ENCODE peak calls at places on chromosomes 4 and X, in seven cellular contexts. M is psoas muscle, E is GM12865, Y is brain microvascular endothelial cell, V is BJ, C is AG09309, F is astrocyte of the spinal cord. W is an unnamed sample.

GRCh38 chr4:138736362-138736761 is 279.2 kb upstream of the NOCT start:
- DNase-seq in M (no peak), E (no peak), Y (no peak), V (peak), C (no peak), F (peak), W (no peak)

GRCh38 chr4:165874799-165875371 is 1.8 kb downstream of the TLL1 start:
- DNase-seq in M (peak), E (no peak), Y (no peak), V (no peak), C (no peak), F (peak), W (no peak)

GRCh38 chr4:187301923-187302322 is 578.3 kb upstream of the FAT1 start:
- DNase-seq in M (no peak), E (no peak), Y (no peak), V (no peak), C (no peak), F (no peak), W (no peak)

GRCh38 chr4:2745516-2745915 is 10.6 kb downstream of the TNIP2 start:
- DNase-seq in M (no peak), E (no peak), Y (no peak), V (no peak), C (no peak), F (no peak), W (no peak)

GRCh38 chrX:110699109-110699508 is 96.5 kb downstream of the CHRDL1 start:
- DNase-seq in M (no peak), E (no peak), Y (no peak), V (no peak), C (no peak), F (peak), W (no peak)

GRCh38 chrX:138710311-138710791 is 1.2 kb downstream of the FGF13 start:
- DNase-seq in M (no peak), E (no peak), Y (no peak), V (no peak), C (no peak), F (no peak), W (no peak)

GRCh38 chr4:52868138-52868537 is 6.0 kb downstream of the RASL11B start:
- DNase-seq in M (peak), E (no peak), Y (no peak), V (no peak), C (no peak), F (no peak), W (no peak)

GRCh38 chr4:160848901-160849735 is 1314.7 kb downstream of the FSTL5 start:
- DNase-seq in M (no peak), E (no peak), Y (peak), V (no peak), C (no peak), F (peak), W (no peak)

GRCh38 chr4:76570141-76570989 is 135.3 kb downstream of the SHROOM3 start:
- DNase-seq in M (no peak), E (peak), Y (peak), V (no peak), C (no peak), F (peak), W (no peak)

GRCh38 chr4:28001698-28002097 is 1141.1 kb downstream of the STIM2 start:
- DNase-seq in M (no peak), E (no peak), Y (no peak), V (no peak), C (no peak), F (no peak), W (no peak)

GRCh38 chr4:41683321-41683720 is 65.2 kb downstream of the PHOX2B start:
- DNase-seq in M (no peak), E (no peak), Y (no peak), V (peak), C (no peak), F (no peak), W (no peak)

GRCh38 chr4:129064717-129065116 is 28.6 kb downstream of the SCLT1 start:
- DNase-seq in M (no peak), E (no peak), Y (peak), V (peak), C (peak), F (peak), W (no peak)

GRCh38 chr4:152605641-152606304 is 69.9 kb upstream of the FBXW7 start:
- DNase-seq in M (no peak), E (no peak), Y (peak), V (peak), C (no peak), F (peak), W (no peak)

GRCh38 chr4:118839221-118839927 is 3.4 kb upstream of the SEC24D start:
- DNase-seq in M (no peak), E (no peak), Y (no peak), V (no peak), C (no peak), F (no peak), W (no peak)

DNA sequence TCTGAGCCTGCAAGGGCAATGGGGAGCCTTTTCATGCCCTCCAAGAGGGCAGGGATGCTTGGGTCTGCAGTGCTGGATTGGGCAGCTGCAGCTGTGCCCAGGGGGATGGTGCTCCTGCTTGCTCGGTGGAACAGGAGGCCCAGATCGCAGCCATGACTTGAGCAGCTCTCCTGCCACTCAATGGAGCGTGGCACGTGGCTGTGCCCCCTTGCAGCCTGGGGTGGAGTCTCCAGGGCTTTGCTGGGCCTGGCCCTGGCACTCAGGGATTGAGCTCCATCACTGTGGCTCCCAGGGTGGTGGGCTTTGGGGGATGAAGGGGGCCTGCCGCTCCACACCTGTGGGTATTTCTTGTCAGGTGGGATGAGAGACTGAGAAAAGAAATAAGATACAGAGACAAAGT is 53.4 kb upstream of the IBSP start:
- DNase-seq in M (no peak), E (no peak), Y (no peak), V (no peak), C (no peak), F (no peak), W (no peak)
- H3K4me3 ChIP-seq in M (no peak), E (no peak), Y (no peak), V (no peak), C (no peak), F (no peak), W (no peak)

GRCh38 chrX:47384502-47384901 is 14.1 kb downstream of the ZNF157 start:
- DNase-seq in M (no peak), E (peak), Y (peak), V (no peak), C (peak), F (peak), W (peak)
- H3K4me3 ChIP-seq in M (no peak), E (no peak), Y (no peak), V (no peak), C (no peak), F (no peak), W (no peak)

GRCh38 chr4:38574559-38575333 is 89.3 kb upstream of the KLF3 start:
- DNase-seq in M (peak), E (no peak), Y (no peak), V (no peak), C (no peak), F (no peak), W (no peak)
- H3K4me3 ChIP-seq in M (peak), E (no peak), Y (no peak), V (no peak), C (no peak), F (no peak), W (no peak)

DNA sequence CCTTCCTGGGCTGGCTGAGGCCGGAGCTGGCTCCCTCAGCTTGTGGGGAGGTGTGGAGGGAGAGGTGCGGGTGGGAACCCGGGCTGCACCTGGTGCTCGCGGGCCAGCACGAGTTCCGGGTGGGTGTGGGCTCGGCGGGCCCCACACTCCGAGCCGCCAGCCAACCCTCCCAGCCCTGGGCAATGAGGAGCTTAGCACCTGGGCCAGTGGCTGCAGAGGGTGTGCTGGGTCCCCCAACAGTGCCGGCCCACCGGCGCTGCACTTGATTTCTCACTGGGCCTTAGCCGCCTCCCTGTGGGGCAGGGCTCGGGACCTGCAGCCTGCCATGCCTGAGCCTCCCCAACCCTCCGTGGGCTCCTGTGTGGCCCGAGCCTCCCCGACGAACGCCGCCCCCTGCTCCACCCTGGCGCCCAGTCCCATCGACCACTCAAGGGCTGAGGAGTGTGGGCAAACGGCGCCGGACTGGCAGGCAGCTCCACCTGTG is 182.7 kb upstream of the PAQR3 start:
- DNase-seq in M (no peak), E (no peak), Y (no peak), V (no peak), C (no peak), F (no peak), W (no peak)
- H3K4me3 ChIP-seq in M (no peak), E (no peak), Y (no peak), V (no peak), C (no peak), F (no peak), W (no peak)

GRCh38 chr4:3766207-3766790 is at the start of gene ADRA2C:
- DNase-seq in M (peak), E (no peak), Y (no peak), V (no peak), C (no peak), F (no peak), W (no peak)
- H3K4me3 ChIP-seq in M (peak), E (no peak), Y (peak), V (peak), C (peak), F (no peak), W (no peak)

GRCh38 chr4:73197220-73197619 is 61.4 kb downstream of the ANKRD17 start:
- DNase-seq in M (no peak), E (no peak), Y (no peak), V (no peak), C (no peak), F (no peak), W (no peak)
- H3K4me3 ChIP-seq in M (no peak), E (no peak), Y (no peak), V (no peak), C (no peak), F (no peak), W (no peak)

DNA sequence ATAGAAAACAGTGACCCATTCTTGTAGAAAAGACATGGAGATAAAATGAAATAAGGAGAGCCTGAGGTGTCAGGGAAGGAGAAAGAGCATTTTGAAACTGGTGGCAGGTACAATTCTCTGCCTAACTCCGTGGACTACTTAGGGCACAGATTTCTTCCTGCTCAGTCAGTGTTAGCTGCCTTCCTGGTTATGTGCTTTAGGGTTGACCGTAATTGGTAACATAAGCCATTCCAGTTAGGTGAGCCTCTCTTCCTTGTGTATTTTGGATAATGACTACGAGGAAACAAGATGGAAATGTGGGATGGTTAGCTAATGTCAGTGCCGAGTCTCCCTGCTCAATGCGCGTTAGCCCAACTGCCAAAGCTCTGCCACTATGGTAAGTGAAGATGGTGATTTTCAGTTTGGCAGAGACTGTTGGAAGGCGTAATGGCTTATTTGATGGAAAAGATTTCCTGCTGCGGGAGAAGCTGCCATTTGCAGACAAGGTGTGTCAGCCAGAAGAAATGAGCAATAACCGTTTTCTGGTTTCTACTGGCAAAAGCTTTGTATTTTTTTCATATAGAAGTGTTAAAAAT is 174.1 kb downstream of the CBR4 start:
- DNase-seq in M (no peak), E (no peak), Y (no peak), V (no peak), C (no peak), F (no peak), W (no peak)
- H3K4me3 ChIP-seq in M (no peak), E (no peak), Y (no peak), V (no peak), C (no peak), F (no peak), W (no peak)

GRCh38 chrX:40272141-40272540 is 174.4 kb upstream of the BCOR start:
- DNase-seq in M (no peak), E (no peak), Y (no peak), V (no peak), C (no peak), F (no peak), W (no peak)
- H3K4me3 ChIP-seq in M (no peak), E (no peak), Y (no peak), V (no peak), C (no peak), F (no peak), W (no peak)

GRCh38 chr4:95417531-95417930 is 131.2 kb downstream of the UNC5C start:
- DNase-seq in M (no peak), E (no peak), Y (no peak), V (no peak), C (no peak), F (no peak), W (no peak)
- H3K4me3 ChIP-seq in M (no peak), E (no peak), Y (no peak), V (no peak), C (no peak), F (no peak), W (no peak)

DNA sequence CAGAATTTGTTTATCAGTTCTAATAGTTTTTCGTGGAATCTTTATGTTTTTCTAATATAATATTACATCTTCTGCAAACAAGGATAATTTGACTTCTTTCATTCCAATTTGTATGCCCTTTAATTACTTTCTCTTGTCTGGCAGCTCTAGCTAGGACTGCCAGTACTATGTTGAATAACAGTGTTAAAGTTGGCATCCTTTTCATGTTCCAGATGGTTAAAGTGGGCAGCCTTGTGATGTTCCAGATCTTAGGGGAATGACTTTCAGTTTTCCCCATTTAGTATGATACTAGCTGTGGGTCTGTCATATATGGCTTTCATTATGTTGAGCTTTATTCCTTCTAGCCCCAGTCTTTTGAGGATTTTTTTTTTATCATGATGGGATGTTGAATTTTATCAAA is 220.6 kb upstream of the WDFY3 start:
- DNase-seq in M (no peak), E (no peak), Y (no peak), V (no peak), C (no peak), F (no peak), W (no peak)
- H3K4me3 ChIP-seq in M (no peak), E (no peak), Y (no peak), V (no peak), C (no peak), F (no peak), W (no peak)